ENCODE peak calls at places on chromosome 13, in five cellular contexts. F is transverse colon, Y is left ventricle myocardium inferior, Z is ascending aorta, D is PC-3. U is an unnamed sample. For H3K9me3, the result is how much of the 10 kb centered on the place peaks cover.

GRCh38 chr13:95784891-95785290 is 108.0 kb downstream of the DNAJC3 start:
- DNase-seq in F (no peak), Y (no peak), Z (no peak), D (peak), U (no peak)

GRCh38 chr13:41563501-41564001 is 106.2 kb downstream of the RGCC start:
- DNase-seq in F (no peak), Y (no peak), Z (no peak), D (peak), U (no peak)

GRCh38 chr13:19864339-19865309 is 1.2 kb upstream of the ZMYM5 start:
- DNase-seq in F (peak), Y (peak), Z (no peak), D (peak), U (peak)

GRCh38 chr13:104593251-104593576 is 1527.0 kb upstream of the SLC10A2 start:
- DNase-seq in F (no peak), Y (no peak), Z (no peak), D (no peak), U (no peak)

GRCh38 chr13:73754727-73755292 is 379.4 kb downstream of the KLF12 start:
- DNase-seq in F (no peak), Y (no peak), Z (no peak), D (peak), U (no peak)

GRCh38 chr13:114285166-114285808 is 3.9 kb downstream of the UPF3A start:
- DNase-seq in F (no peak), Y (no peak), Z (no peak), D (peak), U (no peak)

GRCh38 chr13:109113427-109113826 is 484.0 kb downstream of the MYO16 start:
- DNase-seq in F (no peak), Y (no peak), Z (no peak), D (no peak), U (no peak)

GRCh38 chr13:48560657-48561337 is 27.9 kb upstream of the RCBTB2 start:
- DNase-seq in F (no peak), Y (no peak), Z (no peak), D (no peak), U (no peak)

GRCh38 chr13:37878496-37878895 is 8.9 kb upstream of the TRPC4 start:
- DNase-seq in F (no peak), Y (no peak), Z (no peak), D (no peak), U (no peak)

GRCh38 chr13:38166121-38166520 is 183.5 kb upstream of the UFM1 start:
- DNase-seq in F (no peak), Y (no peak), Z (no peak), D (no peak), U (no peak)

GRCh38 chr13:46795321-46795720 is 1.6 kb downstream of the ESD start:
- DNase-seq in F (no peak), Y (no peak), Z (no peak), D (no peak), U (no peak)

GRCh38 chr13:72562686-72563085 is 164.7 kb downstream of the MZT1 start:
- DNase-seq in F (no peak), Y (no peak), Z (no peak), D (no peak), U (no peak)

GRCh38 chr13:99303863-99304521 is 3.2 kb downstream of the GPR183 start:
- DNase-seq in F (peak), Y (no peak), Z (no peak), D (no peak), U (no peak)
- H3K4me3 ChIP-seq in F (no peak), Y (no peak), Z (peak), D (no peak), U (no peak)

DNA sequence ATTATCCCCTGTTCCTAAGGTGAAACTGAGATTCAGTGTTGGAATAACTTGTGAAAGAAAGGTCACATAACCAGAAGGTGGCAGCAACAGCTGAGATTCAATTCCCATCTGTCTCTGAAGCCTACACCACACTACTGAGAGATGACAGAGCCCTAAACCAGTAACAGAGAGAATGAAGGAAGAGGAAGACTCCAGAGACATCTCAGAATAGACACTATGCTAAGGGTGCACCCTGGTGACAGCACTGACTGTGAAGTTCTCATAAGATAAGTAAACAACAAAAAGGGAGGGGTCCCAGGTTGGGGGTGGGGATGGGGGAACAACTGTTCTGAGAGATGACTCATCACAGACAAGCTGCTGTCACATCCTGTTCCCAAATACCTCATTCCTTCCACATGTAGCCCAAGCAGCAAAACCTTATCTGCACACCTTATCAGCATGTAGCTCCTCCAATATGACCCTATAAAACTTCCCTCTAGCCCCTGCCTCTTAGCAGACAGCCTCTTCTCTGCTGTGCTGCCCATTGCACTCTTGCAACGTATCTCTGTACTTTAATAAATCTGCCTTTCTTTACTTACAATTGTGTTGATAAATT is 46.5 kb downstream of the UTP14C start:
- DNase-seq in F (no peak), Y (no peak), Z (no peak), D (no peak), U (no peak)
- H3K9me3 ChIP-seq in F (under half), Y (under half), Z (under half), D (under half), U (under half)

DNA sequence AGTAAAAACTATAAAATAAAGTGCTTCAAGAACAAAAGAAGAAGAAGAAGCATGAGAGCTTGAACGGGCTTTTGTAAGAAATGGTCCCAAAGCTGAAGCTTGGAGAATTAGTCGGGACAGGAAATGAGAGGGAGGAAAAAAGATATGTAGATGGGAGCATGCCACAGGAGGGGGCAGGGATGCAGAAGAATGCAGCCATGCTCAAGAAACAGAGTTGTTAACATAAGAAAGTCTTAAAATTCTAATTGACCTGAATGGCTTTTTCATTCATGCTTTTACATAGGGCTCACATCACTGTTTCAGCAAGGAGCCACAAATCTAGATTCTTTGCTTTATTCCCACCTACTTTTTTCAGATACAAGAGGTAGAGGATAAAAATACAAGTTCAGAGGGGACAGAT is 27.7 kb upstream of the NBEA start:
- DNase-seq in F (no peak), Y (no peak), Z (no peak), D (no peak), U (no peak)
- H3K4me3 ChIP-seq in F (no peak), Y (no peak), Z (no peak), D (no peak), U (no peak)

GRCh38 chr13:28575200-28575599 is 80.3 kb upstream of the FLT1 start:
- DNase-seq in F (peak), Y (no peak), Z (no peak), D (no peak), U (no peak)
- H3K9me3 ChIP-seq in F (under half), Y (under half), Z (under half), D (under half), U (under half)

DNA sequence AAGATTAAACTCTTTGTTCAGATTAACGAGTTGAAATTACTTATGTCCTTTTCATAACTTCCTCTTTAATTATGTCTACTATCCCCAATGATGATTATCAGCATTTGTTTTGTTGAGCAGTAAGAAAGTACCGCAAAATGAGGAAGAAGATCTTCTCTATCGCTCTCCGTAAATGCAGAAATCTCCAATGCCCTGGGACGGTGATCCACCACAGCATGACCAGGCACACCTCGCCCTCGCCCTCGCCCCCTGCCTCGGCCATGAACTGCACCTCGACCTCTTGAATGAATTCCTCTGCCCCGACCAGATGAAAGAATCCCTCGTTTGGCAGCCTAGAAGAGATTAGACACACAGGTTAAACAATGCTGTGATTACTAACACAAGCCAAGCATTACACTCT is 69.1 kb downstream of the RBM26 start:
- DNase-seq in F (no peak), Y (no peak), Z (no peak), D (no peak), U (no peak)
- H3K4me3 ChIP-seq in F (no peak), Y (no peak), Z (no peak), D (no peak), U (no peak)

U was measured in tibial nerve.